ENCODE peak calls at places on chromosome 13, in ten cellular contexts. One of them, this sample, is unnamed.

GRCh38 chr13:35851238-35851814 is 279.9 kb downstream of the DCLK1 start:
- DNase-seq in ovary: no peak
- DNase-seq in adrenal gland: no peak
- DNase-seq in HCT116: no peak
- DNase-seq in heart left ventricle: no peak
- DNase-seq in uterus: no peak
- DNase-seq in upper lobe of left lung: no peak
- DNase-seq in Peyer's patch: no peak
- DNase-seq in stomach: no peak
- DNase-seq in tibial nerve: no peak
- DNase-seq in this sample: no peak

GRCh38 chr13:43985437-43986051 is 105.8 kb downstream of the LACC1 start:
- DNase-seq in uterus: no peak
- DNase-seq in Peyer's patch: no peak
- DNase-seq in adrenal gland: no peak
- DNase-seq in ovary: no peak
- DNase-seq in HCT116: no peak
- DNase-seq in upper lobe of left lung: no peak
- DNase-seq in heart left ventricle: no peak
- DNase-seq in tibial nerve: no peak
- DNase-seq in stomach: no peak
- DNase-seq in this sample: no peak

GRCh38 chr13:104114111-104114510 is 1047.9 kb upstream of the SLC10A2 start:
- DNase-seq in stomach: no peak
- DNase-seq in ovary: no peak
- DNase-seq in adrenal gland: no peak
- DNase-seq in HCT116: no peak
- DNase-seq in uterus: no peak
- DNase-seq in tibial nerve: no peak
- DNase-seq in heart left ventricle: no peak
- DNase-seq in Peyer's patch: no peak
- DNase-seq in upper lobe of left lung: no peak
- DNase-seq in this sample: no peak

GRCh38 chr13:77492982-77493381 is 42.5 kb upstream of the SCEL start:
- DNase-seq in uterus: no peak
- DNase-seq in upper lobe of left lung: no peak
- DNase-seq in stomach: no peak
- DNase-seq in tibial nerve: no peak
- DNase-seq in Peyer's patch: no peak
- DNase-seq in heart left ventricle: no peak
- DNase-seq in ovary: no peak
- DNase-seq in HCT116: peak; percentile 23
- DNase-seq in adrenal gland: peak; percentile 48
- DNase-seq in this sample: no peak

GRCh38 chr13:110340812-110341444 is 33.8 kb downstream of the COL4A2 start:
- DNase-seq in heart left ventricle: peak; percentile 93
- DNase-seq in ovary: peak; percentile 85
- DNase-seq in adrenal gland: peak; percentile 68
- DNase-seq in HCT116: no peak
- DNase-seq in stomach: peak; percentile 59
- DNase-seq in Peyer's patch: no peak
- DNase-seq in tibial nerve: peak; percentile 34
- DNase-seq in uterus: peak; percentile 91
- DNase-seq in upper lobe of left lung: no peak
- DNase-seq in this sample: no peak

GRCh38 chr13:20828540-20829364 is 55.0 kb upstream of the EEF1AKMT1 start:
- DNase-seq in adrenal gland: peak; percentile 32
- DNase-seq in stomach: no peak
- DNase-seq in upper lobe of left lung: no peak
- DNase-seq in tibial nerve: no peak
- DNase-seq in heart left ventricle: no peak
- DNase-seq in uterus: no peak
- DNase-seq in Peyer's patch: no peak
- DNase-seq in ovary: peak; percentile 31
- DNase-seq in HCT116: peak; percentile 26
- DNase-seq in this sample: no peak

GRCh38 chr13:65959305-65959704 is 1270.8 kb downstream of the PCDH9 start:
- DNase-seq in HCT116: no peak
- DNase-seq in ovary: no peak
- DNase-seq in upper lobe of left lung: no peak
- DNase-seq in Peyer's patch: no peak
- DNase-seq in adrenal gland: no peak
- DNase-seq in heart left ventricle: no peak
- DNase-seq in stomach: no peak
- DNase-seq in tibial nerve: no peak
- DNase-seq in uterus: no peak
- DNase-seq in this sample: no peak

GRCh38 chr13:46963874-46964273 is 67.0 kb upstream of the HTR2A start:
- DNase-seq in heart left ventricle: no peak
- DNase-seq in HCT116: no peak
- DNase-seq in adrenal gland: no peak
- DNase-seq in uterus: no peak
- DNase-seq in tibial nerve: no peak
- DNase-seq in Peyer's patch: no peak
- DNase-seq in ovary: no peak
- DNase-seq in upper lobe of left lung: no peak
- DNase-seq in stomach: no peak
- DNase-seq in this sample: no peak

GRCh38 chr13:43848250-43848649 is 31.3 kb downstream of the CCDC122 start:
- DNase-seq in adrenal gland: no peak
- DNase-seq in heart left ventricle: no peak
- DNase-seq in stomach: no peak
- DNase-seq in ovary: no peak
- DNase-seq in Peyer's patch: no peak
- DNase-seq in tibial nerve: no peak
- DNase-seq in upper lobe of left lung: no peak
- DNase-seq in uterus: no peak
- DNase-seq in HCT116: no peak
- DNase-seq in this sample: no peak

GRCh38 chr13:111490611-111491010 is 170.2 kb downstream of the TEX29 start:
- DNase-seq in stomach: peak; percentile 16
- DNase-seq in uterus: no peak
- DNase-seq in adrenal gland: no peak
- DNase-seq in Peyer's patch: no peak
- DNase-seq in HCT116: no peak
- DNase-seq in upper lobe of left lung: no peak
- DNase-seq in ovary: no peak
- DNase-seq in heart left ventricle: no peak
- DNase-seq in tibial nerve: no peak
- DNase-seq in this sample: no peak

GRCh38 chr13:103006706-103007426 is 59.4 kb downstream of the SLC10A2 start:
- DNase-seq in upper lobe of left lung: no peak
- DNase-seq in HCT116: no peak
- DNase-seq in Peyer's patch: no peak
- DNase-seq in uterus: no peak
- DNase-seq in heart left ventricle: no peak
- DNase-seq in tibial nerve: no peak
- DNase-seq in ovary: no peak
- DNase-seq in stomach: no peak
- DNase-seq in adrenal gland: no peak
- DNase-seq in this sample: no peak

GRCh38 chr13:29103036-29103800 is 283.1 kb downstream of the MTUS2 start:
- DNase-seq in Peyer's patch: no peak
- DNase-seq in tibial nerve: no peak
- DNase-seq in HCT116: no peak
- DNase-seq in stomach: no peak
- DNase-seq in upper lobe of left lung: no peak
- DNase-seq in adrenal gland: no peak
- DNase-seq in ovary: no peak
- DNase-seq in uterus: no peak
- DNase-seq in heart left ventricle: no peak
- DNase-seq in this sample: no peak

GRCh38 chr13:104773775-104774174 is 1707.6 kb upstream of the SLC10A2 start:
- DNase-seq in adrenal gland: no peak
- DNase-seq in stomach: no peak
- DNase-seq in uterus: no peak
- DNase-seq in tibial nerve: no peak
- DNase-seq in upper lobe of left lung: no peak
- DNase-seq in Peyer's patch: no peak
- DNase-seq in HCT116: peak; percentile 39
- DNase-seq in heart left ventricle: no peak
- DNase-seq in ovary: no peak
- DNase-seq in this sample: no peak

GRCh38 chr13:93296584-93296983 is 70.0 kb downstream of the GPC6 start:
- DNase-seq in HCT116: no peak
- DNase-seq in tibial nerve: no peak
- DNase-seq in upper lobe of left lung: no peak
- DNase-seq in heart left ventricle: no peak
- DNase-seq in adrenal gland: no peak
- DNase-seq in Peyer's patch: no peak
- DNase-seq in stomach: no peak
- DNase-seq in ovary: no peak
- DNase-seq in uterus: no peak
- DNase-seq in this sample: no peak

GRCh38 chr13:50713849-50714248 is 129.6 kb downstream of the DLEU7 start:
- DNase-seq in ovary: no peak
- DNase-seq in uterus: no peak
- DNase-seq in tibial nerve: no peak
- DNase-seq in Peyer's patch: no peak
- DNase-seq in heart left ventricle: no peak
- DNase-seq in upper lobe of left lung: peak; percentile 32
- DNase-seq in adrenal gland: peak; percentile 18
- DNase-seq in HCT116: no peak
- DNase-seq in stomach: no peak
- DNase-seq in this sample: no peak

GRCh38 chr13:107450426-107450825 is 764.9 kb downstream of the LIG4 start:
- DNase-seq in ovary: no peak
- DNase-seq in uterus: no peak
- DNase-seq in stomach: no peak
- DNase-seq in Peyer's patch: no peak
- DNase-seq in HCT116: no peak
- DNase-seq in tibial nerve: no peak
- DNase-seq in adrenal gland: no peak
- DNase-seq in heart left ventricle: no peak
- DNase-seq in upper lobe of left lung: no peak
- DNase-seq in this sample: no peak

GRCh38 chr13:35994131-35994966 is 136.8 kb downstream of the DCLK1 start:
- DNase-seq in heart left ventricle: peak; percentile 82
- DNase-seq in upper lobe of left lung: no peak
- DNase-seq in HCT116: no peak
- DNase-seq in uterus: peak; percentile 71
- DNase-seq in adrenal gland: peak; percentile 94
- DNase-seq in tibial nerve: no peak
- DNase-seq in Peyer's patch: no peak
- DNase-seq in ovary: peak; percentile 27
- DNase-seq in stomach: no peak
- DNase-seq in this sample: no peak

GRCh38 chr13:20609145-20609544 is 42.2 kb downstream of the IFT88 start:
- DNase-seq in ovary: no peak
- DNase-seq in HCT116: no peak
- DNase-seq in adrenal gland: no peak
- DNase-seq in Peyer's patch: no peak
- DNase-seq in heart left ventricle: no peak
- DNase-seq in tibial nerve: no peak
- DNase-seq in upper lobe of left lung: no peak
- DNase-seq in stomach: no peak
- DNase-seq in uterus: no peak
- DNase-seq in this sample: no peak

GRCh38 chr13:40028446-40028845 is 373.0 kb downstream of the COG6 start:
- DNase-seq in heart left ventricle: no peak
- DNase-seq in upper lobe of left lung: no peak
- DNase-seq in HCT116: no peak
- DNase-seq in stomach: no peak
- DNase-seq in adrenal gland: no peak
- DNase-seq in Peyer's patch: no peak
- DNase-seq in tibial nerve: no peak
- DNase-seq in uterus: no peak
- DNase-seq in ovary: no peak
- DNase-seq in this sample: no peak

GRCh38 chr13:45770886-45771285 is 68.8 kb downstream of the CBY2 start:
- DNase-seq in upper lobe of left lung: no peak
- DNase-seq in adrenal gland: no peak
- DNase-seq in Peyer's patch: no peak
- DNase-seq in stomach: no peak
- DNase-seq in tibial nerve: no peak
- DNase-seq in ovary: no peak
- DNase-seq in uterus: no peak
- DNase-seq in heart left ventricle: no peak
- DNase-seq in HCT116: no peak
- DNase-seq in this sample: no peak
- H3K27me3 ChIP-seq in upper lobe of left lung: no peaks in the 10 kb centered on the region
- H3K27me3 ChIP-seq in adrenal gland: no peaks in the 10 kb centered on the region
- H3K27me3 ChIP-seq in Peyer's patch: no peaks in the 10 kb centered on the region
- H3K27me3 ChIP-seq in stomach: no peaks in the 10 kb centered on the region
- H3K27me3 ChIP-seq in tibial nerve: no peaks in the 10 kb centered on the region
- H3K27me3 ChIP-seq in ovary: no peaks in the 10 kb centered on the region
- H3K27me3 ChIP-seq in uterus: no peaks in the 10 kb centered on the region
- H3K27me3 ChIP-seq in heart left ventricle: no peaks in the 10 kb centered on the region
- H3K27me3 ChIP-seq in HCT116: peaks cover 5% of the 10 kb centered on the region
- H3K27me3 ChIP-seq in this sample: no peaks in the 10 kb centered on the region

GRCh38 chr13:84050551-84050950 is 168.3 kb upstream of the SLITRK1 start:
- DNase-seq in HCT116: no peak
- DNase-seq in stomach: no peak
- DNase-seq in ovary: no peak
- DNase-seq in adrenal gland: no peak
- DNase-seq in upper lobe of left lung: no peak
- DNase-seq in Peyer's patch: no peak
- DNase-seq in tibial nerve: no peak
- DNase-seq in uterus: no peak
- DNase-seq in heart left ventricle: no peak
- DNase-seq in this sample: no peak
- TF ChIP-seq POLR2A in HCT116: no peak
- TF ChIP-seq POLR2A in stomach: no peak
- TF ChIP-seq POLR2A in ovary: no peak
- TF ChIP-seq POLR2A in adrenal gland: no peak
- TF ChIP-seq POLR2A in upper lobe of left lung: no peak
- TF ChIP-seq POLR2A in Peyer's patch: no peak
- TF ChIP-seq POLR2A in tibial nerve: no peak
- TF ChIP-seq POLR2A in uterus: no peak
- TF ChIP-seq POLR2A in heart left ventricle: no peak
- TF ChIP-seq POLR2A in this sample: no peak

DNA sequence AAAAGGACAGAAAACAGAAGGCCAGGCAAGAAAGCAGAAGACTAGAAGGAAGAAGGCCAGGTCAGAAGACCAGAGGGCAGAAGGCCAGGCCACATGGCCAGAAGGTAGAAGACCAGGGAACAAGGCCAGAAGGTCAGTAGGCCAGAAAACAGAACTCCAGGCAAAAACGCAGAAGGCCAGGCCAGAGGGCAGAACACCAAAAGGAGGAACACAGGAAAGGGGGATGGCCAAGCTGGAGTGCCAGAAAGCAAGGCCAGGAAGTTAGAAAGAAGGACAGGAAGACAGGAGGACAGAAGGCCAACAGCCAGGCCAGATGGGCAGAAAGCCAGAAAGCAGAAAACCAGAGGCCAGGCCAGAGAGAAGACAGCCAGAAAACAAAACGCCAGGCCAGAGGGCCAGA is 185.4 kb downstream of the TUBA3C start:
- DNase-seq in HCT116: no peak
- DNase-seq in Peyer's patch: no peak
- DNase-seq in adrenal gland: no peak
- DNase-seq in ovary: no peak
- DNase-seq in tibial nerve: no peak
- DNase-seq in heart left ventricle: no peak
- DNase-seq in uterus: no peak
- DNase-seq in upper lobe of left lung: no peak
- DNase-seq in stomach: no peak
- DNase-seq in this sample: no peak
- H3K9me3 ChIP-seq in HCT116: peaks cover 47% of the 10 kb centered on the region
- H3K9me3 ChIP-seq in Peyer's patch: no peaks in the 10 kb centered on the region
- H3K9me3 ChIP-seq in adrenal gland: no peaks in the 10 kb centered on the region
- H3K9me3 ChIP-seq in ovary: no peaks in the 10 kb centered on the region
- H3K9me3 ChIP-seq in tibial nerve: peaks cover 61% of the 10 kb centered on the region
- H3K9me3 ChIP-seq in heart left ventricle: peaks cover 6% of the 10 kb centered on the region
- H3K9me3 ChIP-seq in uterus: no peaks in the 10 kb centered on the region
- H3K9me3 ChIP-seq in upper lobe of left lung: peaks cover 12% of the 10 kb centered on the region
- H3K9me3 ChIP-seq in stomach: peaks cover 23% of the 10 kb centered on the region
- H3K9me3 ChIP-seq in this sample: no peaks in the 10 kb centered on the region

GRCh38 chr13:60448907-60449510 is 52.0 kb downstream of the TDRD3 start:
- DNase-seq in upper lobe of left lung: no peak
- DNase-seq in HCT116: peak; percentile 28
- DNase-seq in Peyer's patch: no peak
- DNase-seq in stomach: no peak
- DNase-seq in heart left ventricle: no peak
- DNase-seq in adrenal gland: peak; percentile 31
- DNase-seq in uterus: no peak
- DNase-seq in tibial nerve: no peak
- DNase-seq in ovary: no peak
- DNase-seq in this sample: no peak
- H3K27me3 ChIP-seq in upper lobe of left lung: no peaks in the 10 kb centered on the region
- H3K27me3 ChIP-seq in HCT116: no peaks in the 10 kb centered on the region
- H3K27me3 ChIP-seq in Peyer's patch: no peaks in the 10 kb centered on the region
- H3K27me3 ChIP-seq in stomach: no peaks in the 10 kb centered on the region
- H3K27me3 ChIP-seq in heart left ventricle: no peaks in the 10 kb centered on the region
- H3K27me3 ChIP-seq in adrenal gland: no peaks in the 10 kb centered on the region
- H3K27me3 ChIP-seq in uterus: no peaks in the 10 kb centered on the region
- H3K27me3 ChIP-seq in tibial nerve: no peaks in the 10 kb centered on the region
- H3K27me3 ChIP-seq in ovary: no peaks in the 10 kb centered on the region
- H3K27me3 ChIP-seq in this sample: no peaks in the 10 kb centered on the region